ENCODE peak calls at places on chromosomes 16 and 17, in five cellular contexts. X, L, T, O and B are unnamed samples.

GRCh38 chr17:41442772-41443171 is 2.0 kb upstream of the KRT38 start:
- DNase-seq in X (no peak), L (no peak), T (no peak), O (no peak), B (no peak)

GRCh38 chr17:60524463-60525346 is 1.3 kb downstream of the APPBP2 start:
- DNase-seq in X (no peak), L (no peak), T (no peak), O (no peak), B (no peak)

GRCh38 chr17:77279448-77280303 is 138.9 kb downstream of the SEC14L1 start:
- DNase-seq in X (no peak), L (no peak), T (no peak), O (peak; percentile 44), B (peak; percentile 99)

GRCh38 chr17:64994281-64994680 is 62.3 kb downstream of the GNA13 start:
- DNase-seq in X (no peak), L (no peak), T (no peak), O (no peak), B (no peak)

GRCh38 chr16:79253100-79253631 is 347.4 kb downstream of the MAF start:
- DNase-seq in X (no peak), L (no peak), T (no peak), O (peak; percentile 77), B (no peak)

GRCh38 chr17:75843577-75844529 is at the start of gene UNC13D:
- DNase-seq in X (no peak), L (peak; percentile 95), T (peak; percentile 66), O (peak; percentile 58), B (no peak)

GRCh38 chr16:59067207-59067606 is 333.1 kb upstream of the GOT2 start:
- DNase-seq in X (no peak), L (no peak), T (no peak), O (no peak), B (no peak)

GRCh38 chr16:85460983-85461813 is 151.9 kb upstream of the GSE1 start:
- DNase-seq in X (peak; percentile 43), L (no peak), T (no peak), O (no peak), B (peak; percentile 61)

GRCh38 chr16:3149630-3150345 is 15.0 kb downstream of the ZNF213 start:
- DNase-seq in X (peak; percentile 83), L (peak; percentile 90), T (peak; percentile 83), O (peak; percentile 73), B (no peak)

GRCh38 chr16:8621572-8622314 is at the start of gene METTL22:
- DNase-seq in X (peak; percentile 88), L (peak; percentile 97), T (peak; percentile 94), O (peak; percentile 95), B (peak; percentile 87)

GRCh38 chr16:58518083-58518979 is 3.0 kb downstream of the SETD6 start:
- DNase-seq in X (no peak), L (no peak), T (no peak), O (no peak), B (no peak)

GRCh38 chr17:76273435-76273921 is 8.3 kb downstream of the UBALD2 start:
- DNase-seq in X (no peak), L (peak; percentile 86), T (no peak), O (no peak), B (no peak)

GRCh38 chr17:48470388-48471034 is 40.5 kb upstream of the SKAP1 start:
- DNase-seq in X (peak; percentile 28), L (no peak), T (no peak), O (no peak), B (no peak)

GRCh38 chr17:64572682-64573154 is 65.9 kb downstream of the CEP95 start:
- DNase-seq in X (peak; percentile 7), L (no peak), T (no peak), O (no peak), B (no peak)

GRCh38 chr17:46764709-46765401 is 53.6 kb downstream of the WNT3 start:
- DNase-seq in X (no peak), L (no peak), T (no peak), O (peak; percentile 72), B (peak; percentile 94)

DNA sequence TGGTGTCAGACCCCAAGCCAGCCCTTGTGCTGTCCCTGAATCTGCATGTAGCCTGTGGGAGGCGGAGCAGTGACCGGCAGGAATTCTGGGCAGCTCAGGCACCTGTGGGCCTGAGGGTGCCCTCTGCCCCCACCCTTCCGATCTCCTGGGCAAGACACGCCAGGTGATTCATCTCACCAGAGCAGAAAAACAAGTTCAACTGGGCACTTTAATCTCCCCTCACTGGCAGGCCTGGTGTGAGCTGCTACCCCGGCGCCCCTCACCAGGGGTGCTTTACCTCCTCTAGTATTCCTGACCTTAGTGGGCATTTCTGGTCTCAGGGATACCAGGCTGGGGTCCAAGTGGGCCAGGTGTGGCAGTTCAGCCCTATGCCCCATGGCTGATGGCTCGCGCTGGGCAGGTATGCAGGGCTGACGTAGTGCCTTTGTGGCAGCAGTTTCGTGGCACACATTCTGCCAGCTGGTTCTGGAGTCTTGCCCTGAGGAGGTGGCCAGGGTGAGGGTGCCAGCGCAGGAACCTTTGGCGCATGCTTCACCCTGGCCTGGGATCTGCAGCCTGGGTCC is 6.0 kb downstream of the ERBB2 start:
- DNase-seq in X (no peak), L (no peak), T (no peak), O (peak; percentile 87), B (no peak)
- TF ChIP-seq POLR2A in X (no peak), L (no peak), T (no peak), O (no peak), B (no peak)

GRCh38 chr16:667113-667779 is 686 bp upstream of the RHOT2 start:
- DNase-seq in X (no peak), L (peak; percentile 88), T (no peak), O (no peak), B (no peak)

GRCh38 chr16:669666-670065 is 1.7 kb downstream of the RHOT2 start:
- DNase-seq in X (no peak), L (no peak), T (no peak), O (no peak), B (no peak)

GRCh38 chr16:668519-669171 is 713 bp downstream of the RHOT2 start:
- DNase-seq in X (no peak), L (no peak), T (no peak), O (no peak), B (no peak)

GRCh38 chr16:666572-666971 is 1.4 kb upstream of the RHOT2 start:
- DNase-seq in X (no peak), L (no peak), T (no peak), O (no peak), B (no peak)

GRCh38 chr16:667780-668518 is at the start of gene RHOT2:
- DNase-seq in X (peak; percentile 93), L (peak; percentile 99), T (peak; percentile 96), O (peak; percentile 95), B (peak; percentile 95)
- TF ChIP-seq POLR2A in X (peak; percentile 73), L (peak; percentile 41), T (no peak), O (no peak), B (peak; percentile 81)

DNA sequence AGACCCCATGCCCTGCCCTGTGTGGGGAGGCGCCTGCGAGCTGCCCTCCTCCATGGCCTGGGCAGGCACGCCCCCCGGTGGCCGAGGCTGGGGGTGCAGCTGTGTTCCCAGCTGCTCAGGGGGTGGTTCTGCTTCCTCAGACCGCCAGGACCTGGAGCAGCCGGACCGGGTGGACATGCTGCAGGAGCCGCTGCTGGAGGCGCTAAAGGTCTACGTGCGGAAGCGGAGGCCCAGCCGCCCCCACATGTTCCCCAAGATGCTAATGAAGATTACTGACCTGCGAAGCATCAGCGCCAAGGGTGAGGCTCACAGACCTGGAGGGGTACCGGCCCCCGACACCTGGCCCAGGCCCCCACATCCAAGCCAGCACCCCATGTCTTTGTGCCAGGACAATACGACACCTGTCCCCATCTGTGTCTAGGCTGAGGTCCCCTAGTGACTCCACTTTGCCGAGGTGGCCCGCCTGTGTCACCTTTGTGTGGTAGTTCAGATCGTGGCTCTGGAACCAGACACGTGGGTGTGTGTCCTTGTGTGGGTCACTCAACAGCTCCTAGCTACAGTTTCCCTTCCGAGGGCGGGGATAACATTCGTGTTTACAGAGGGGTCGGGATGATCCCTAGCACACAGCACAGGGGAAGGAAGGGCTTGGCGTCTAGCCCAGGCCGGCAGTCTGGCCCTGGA is 9.3 kb downstream of the GJD3 start:
- DNase-seq in X (peak; percentile 77), L (peak; percentile 95), T (peak; percentile 91), O (peak; percentile 80), B (peak; percentile 86)
- TF ChIP-seq POLR2A in X (no peak), L (no peak), T (no peak), O (no peak), B (no peak)

GRCh38 chr17:7572338-7572587 is 7.2 kb upstream of the CD68 start:
- DNase-seq in X (no peak), L (no peak), T (no peak), O (no peak), B (no peak)
- TF ChIP-seq POLR2A in X (no peak), L (peak; percentile 34), T (no peak), O (no peak), B (peak; percentile 40)

GRCh38 chr17:57810740-57811632 is 38.9 kb downstream of the MRPS23 start:
- DNase-seq in X (no peak), L (no peak), T (peak; percentile 84), O (no peak), B (peak; percentile 74)

GRCh38 chr17:57808882-57809281 is 41.0 kb downstream of the MRPS23 start:
- DNase-seq in X (no peak), L (no peak), T (no peak), O (no peak), B (no peak)

GRCh38 chr17:57806083-57806830 is 43.6 kb downstream of the MRPS23 start:
- DNase-seq in X (no peak), L (no peak), T (no peak), O (no peak), B (no peak)

GRCh38 chr17:57811633-57812280 is 38.1 kb downstream of the MRPS23 start:
- DNase-seq in X (no peak), L (no peak), T (no peak), O (no peak), B (no peak)

GRCh38 chr17:57809879-57810278 is 40.0 kb downstream of the MRPS23 start:
- DNase-seq in X (no peak), L (no peak), T (no peak), O (no peak), B (no peak)
- TF ChIP-seq POLR2A in X (no peak), L (no peak), T (no peak), O (no peak), B (no peak)

GRCh38 chr16:67190448-67191399 is 788 bp upstream of the EXOC3L1 start:
- DNase-seq in X (no peak), L (no peak), T (no peak), O (no peak), B (no peak)
- TF ChIP-seq POLR2A in X (no peak), L (no peak), T (no peak), O (no peak), B (no peak)

DNA sequence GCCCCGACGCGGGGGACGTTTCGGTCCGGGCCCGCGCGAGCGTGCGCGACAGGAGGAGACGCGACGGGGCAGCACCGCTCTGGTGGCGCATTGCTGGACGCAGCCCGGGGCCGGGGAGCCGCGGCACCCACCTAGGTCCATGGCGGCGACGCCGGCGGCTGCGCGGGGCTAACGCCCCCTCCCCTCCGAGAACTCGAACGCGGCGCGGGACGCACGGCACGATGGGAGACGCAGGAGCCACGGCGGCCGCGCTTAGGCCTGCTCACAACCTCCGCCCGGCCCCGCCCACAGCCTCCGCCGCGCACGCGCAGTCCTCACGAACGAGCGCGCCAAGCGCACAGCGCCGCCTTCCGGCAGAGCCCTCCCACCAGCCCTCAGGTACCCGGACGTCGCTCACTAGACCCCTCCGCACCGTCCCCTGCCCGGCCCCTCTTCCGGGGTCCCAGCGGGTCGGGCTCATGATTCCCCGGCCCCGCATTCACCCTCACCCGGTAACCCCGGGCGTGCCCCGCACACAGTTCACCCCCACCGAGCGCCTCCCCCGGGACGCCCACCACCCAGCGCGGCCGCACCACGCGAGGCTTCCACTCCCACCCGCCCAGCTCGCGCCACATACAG is at the start of gene GEMIN4:
- DNase-seq in X (peak; percentile 95), L (peak; percentile 99), T (peak; percentile 94), O (peak; percentile 95), B (peak; percentile 91)
- TF ChIP-seq POLR2A in X (peak; percentile 92), L (peak; percentile 39), T (peak; percentile 43), O (no peak), B (peak; percentile 91)